ENCODE peak calls at places on chromosomes 12 and 14, in nine cellular contexts. Z, H, U, C, N, R, F, G and O are unnamed samples.
A peak's percentile ranks its signal among the peaks of the same experiment; 100 is the strongest.

GRCh38 chr12:18430425-18431048 is 169.2 kb downstream of the PIK3C2G start:
- DNase-seq in Z (no peak), N (peak; percentile 12), U (peak; percentile 78), C (peak; percentile 77), G (peak; percentile 55), H (peak; percentile 21), R (peak; percentile 80), F (peak; percentile 71), O (no peak)

GRCh38 chr12:70267550-70267949 is 24.3 kb downstream of the CNOT2 start:
- DNase-seq in U (no peak), F (peak; percentile 91), N (no peak), G (no peak), R (no peak), H (no peak), C (peak; percentile 52), Z (no peak), O (no peak)

GRCh38 chr12:56338643-56339422 is at the start of gene IL23A:
- DNase-seq in H (no peak), G (no peak), F (peak; percentile 59), Z (no peak), R (peak; percentile 54), C (no peak), U (peak; percentile 85), N (no peak), O (no peak)

GRCh38 chr12:95718001-95718400 is 72.6 kb downstream of the NTN4 start:
- DNase-seq in N (no peak), G (no peak), F (no peak), H (no peak), U (no peak), C (peak; percentile 16), R (no peak), Z (no peak), O (no peak)

GRCh38 chr12:49332441-49332861 is 4.5 kb downstream of the C1QL4 start:
- DNase-seq in F (no peak), R (no peak), N (no peak), Z (no peak), C (no peak), G (no peak), U (peak; percentile 43), H (no peak), O (no peak)

GRCh38 chr14:53528114-53528513 is 375.0 kb upstream of the DDHD1 start:
- DNase-seq in C (peak; percentile 52), G (peak; percentile 77), F (peak; percentile 81), N (no peak), H (no peak), R (no peak), U (no peak), Z (no peak), O (peak; percentile 46)

GRCh38 chr12:39846971-39847661 is 227.5 kb upstream of the ABCD2 start:
- DNase-seq in N (no peak), G (no peak), U (peak; percentile 22), C (no peak), Z (no peak), H (no peak), F (peak; percentile 42), R (peak; percentile 39), O (no peak)

GRCh38 chr12:95169368-95169767 is 47.9 kb downstream of the FGD6 start:
- DNase-seq in R (peak; percentile 4), U (no peak), F (peak; percentile 92), N (no peak), C (peak; percentile 75), H (no peak), G (no peak), Z (no peak), O (no peak)

GRCh38 chr14:104752338-104752734 is 611 bp upstream of the SIVA1 start:
- DNase-seq in F (no peak), Z (no peak), N (no peak), G (no peak), C (no peak), U (no peak), H (no peak), R (no peak), O (no peak)

GRCh38 chr12:26239508-26240328 is 44.3 kb downstream of the SSPN start:
- DNase-seq in N (peak; percentile 76), G (no peak), C (peak; percentile 99), U (no peak), Z (no peak), R (no peak), F (peak; percentile 79), H (peak; percentile 73), O (peak; percentile 88)

GRCh38 chr14:55556929-55557623 is 22.9 kb upstream of the KTN1 start:
- DNase-seq in H (peak; percentile 25), N (no peak), R (peak; percentile 31), F (peak; percentile 84), Z (no peak), G (peak; percentile 87), C (peak; percentile 92), U (no peak), O (peak; percentile 82)

GRCh38 chr12:28683371-28683770 is 465.7 kb upstream of the FAR2 start:
- DNase-seq in F (no peak), G (no peak), N (no peak), R (no peak), H (no peak), Z (no peak), C (peak; percentile 13), U (no peak), O (no peak)

GRCh38 chr12:48995061-48995879 is 3.9 kb downstream of the DDN start:
- DNase-seq in F (peak; percentile 73), H (peak; percentile 79), N (peak; percentile 65), R (peak; percentile 94), C (peak; percentile 87), Z (peak; percentile 86), U (peak; percentile 97), G (peak; percentile 79), O (peak; percentile 86)

GRCh38 chr14:61925043-61925442 is 162.8 kb downstream of the SNAPC1 start:
- DNase-seq in C (peak; percentile 7), U (peak; percentile 74), G (no peak), Z (no peak), F (peak; percentile 29), N (no peak), R (peak; percentile 56), H (no peak), O (no peak)

GRCh38 chr14:70585221-70585620 is 15.2 kb downstream of the MED6 start:
- DNase-seq in N (no peak), G (no peak), F (peak; percentile 7), H (no peak), Z (no peak), C (peak; percentile 1), R (peak; percentile 6), U (peak; percentile 25), O (no peak)

GRCh38 chr14:95021588-95021987 is 135.7 kb downstream of the DICER1 start:
- DNase-seq in G (no peak), F (no peak), U (peak; percentile 46), H (no peak), R (no peak), Z (no peak), C (no peak), N (no peak), O (no peak)
- TF ChIP-seq CTCF in G (no peak), F (no peak), U (peak; percentile 53), H (no peak), R (peak; percentile 13), Z (no peak), C (no peak), N (no peak), O (no peak)

DNA sequence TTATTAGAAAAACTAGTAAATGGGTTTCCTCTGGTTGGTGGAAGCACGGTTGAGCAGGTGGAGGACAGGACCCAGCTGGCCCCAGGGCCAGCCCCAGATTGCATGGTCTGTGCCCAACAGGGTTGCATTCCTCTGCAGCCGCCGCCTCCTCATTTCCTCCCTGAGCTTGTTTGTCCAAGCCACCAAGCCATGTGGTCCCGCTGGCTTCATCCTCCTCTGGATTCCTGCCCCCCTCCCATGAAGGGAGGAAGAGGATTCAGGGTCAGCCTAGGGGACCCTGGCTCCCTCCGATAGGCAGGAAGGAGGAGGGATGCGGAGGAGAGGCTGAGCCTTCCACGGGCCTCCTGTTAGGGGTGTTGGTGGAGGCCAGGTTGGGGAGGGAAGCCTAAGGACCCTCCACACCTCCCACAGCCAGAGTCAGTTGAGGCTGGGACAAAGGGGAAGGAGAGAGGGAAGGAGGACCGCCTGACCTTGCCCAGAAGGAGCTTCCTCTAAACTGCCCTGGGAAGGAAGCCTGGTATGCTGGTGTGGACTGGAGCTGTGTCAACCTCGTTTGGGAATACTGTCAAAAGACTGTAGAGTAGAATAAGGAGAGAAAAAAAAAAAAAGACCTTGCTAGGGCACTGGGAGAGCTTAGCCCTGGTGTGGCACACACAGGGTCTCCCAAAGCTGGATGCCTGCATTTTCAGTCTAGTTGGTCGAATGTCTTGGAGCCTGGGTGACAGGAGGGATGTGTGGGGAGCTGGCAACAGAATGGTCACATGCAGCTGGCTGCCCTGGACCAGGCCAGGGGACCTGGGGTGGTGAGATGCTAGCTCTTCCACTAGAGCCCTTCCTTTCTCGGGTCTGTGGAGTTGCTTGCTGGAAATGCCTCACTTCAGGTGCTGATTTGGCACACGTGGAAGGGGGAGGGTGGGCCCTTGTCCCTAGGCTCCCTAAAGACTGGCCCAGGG is 42.4 kb downstream of the PLEKHG3 start:
- DNase-seq in G (no peak), H (no peak), F (peak; percentile 13), C (peak; percentile 22), N (no peak), U (no peak), Z (no peak), R (no peak), O (no peak)
- H3K36me3 ChIP-seq in G (no peaks in the 10 kb centered on the region), H (peaks cover 3% of the 10 kb centered on the region), F (peaks cover 20% of the 10 kb centered on the region), C (peaks cover 17% of the 10 kb centered on the region), N (no peaks in the 10 kb centered on the region), U (peaks cover 6% of the 10 kb centered on the region), Z (no peaks in the 10 kb centered on the region), R (no peaks in the 10 kb centered on the region), O (peaks cover 53% of the 10 kb centered on the region)

GRCh38 chr14:71680733-71681387 is 251.4 kb upstream of the RGS6 start:
- DNase-seq in C (no peak), Z (no peak), N (no peak), R (peak; percentile 55), U (peak; percentile 79), H (no peak), F (no peak), G (no peak), O (no peak)
- H3K4me3 ChIP-seq in C (no peak overlapping the region), Z (no peak overlapping the region), N (no peak overlapping the region), R (peak overlapping the region; percentile 12), U (no peak overlapping the region), H (no peak overlapping the region), F (no peak overlapping the region), G (no peak overlapping the region), O (no peak overlapping the region)

GRCh38 chr12:14774944-14775651 is 28.2 kb downstream of the WBP11 start:
- DNase-seq in N (no peak), F (peak; percentile 65), G (peak; percentile 42), U (peak; percentile 40), C (peak; percentile 70), R (peak; percentile 51), H (no peak), Z (peak; percentile 75), O (peak; percentile 58)

GRCh38 chr12:14775652-14776020 is 27.6 kb downstream of the WBP11 start:
- DNase-seq in N (no peak), G (no peak), F (peak; percentile 73), Z (no peak), R (no peak), C (peak; percentile 70), U (no peak), H (no peak), O (no peak)

GRCh38 chr12:14772946-14773345 is 30.3 kb downstream of the WBP11 start:
- DNase-seq in Z (no peak), F (no peak), R (peak; percentile 36), H (no peak), C (no peak), G (no peak), N (no peak), U (peak; percentile 59), O (no peak)

GRCh38 chr12:14774074-14774943 is 29.0 kb downstream of the WBP11 start:
- DNase-seq in U (peak; percentile 99), F (peak; percentile 94), G (peak; percentile 96), Z (peak; percentile 95), C (peak; percentile 98), H (peak; percentile 91), N (peak; percentile 94), R (peak; percentile 97), O (peak; percentile 97)

GRCh38 chr12:14773685-14774073 is 29.6 kb downstream of the WBP11 start:
- DNase-seq in U (peak; percentile 49), G (no peak), F (no peak), N (no peak), Z (peak; percentile 72), R (peak; percentile 73), C (no peak), H (no peak), O (peak; percentile 23)
- TF ChIP-seq CTCF in U (no peak), G (no peak), F (no peak), N (no peak), Z (no peak), R (no peak), C (no peak), H (no peak), O (no peak)